ENCODE peak calls at places on chromosome 11, in five cellular contexts. R is ELR, K is GM23248, S is left ventricle myocardium superior, N is GM18507. M is an unnamed sample.

GRCh38 chr11:116731821-116732739 is 40.7 kb downstream of the BUD13 start:
- DNase-seq in K (no peak), S (no peak), R (no peak), N (no peak), M (peak)

GRCh38 chr11:73528013-73528412 is 69.9 kb downstream of the FAM168A start:
- DNase-seq in K (no peak), S (no peak), N (no peak), R (no peak), M (no peak)

GRCh38 chr11:126686938-126687337 is 313.6 kb downstream of the KIRREL3 start:
- DNase-seq in R (no peak), N (no peak), K (no peak), S (no peak), M (no peak)

GRCh38 chr11:65478411-65479183 is 20.2 kb upstream of the MALAT1 start:
- DNase-seq in S (peak), N (no peak), K (peak), R (no peak), M (peak)

GRCh38 chr11:95453616-95454118 is 222.7 kb upstream of the SESN3 start:
- DNase-seq in S (peak), R (no peak), N (no peak), K (peak), M (peak)

GRCh38 chr11:45399166-45399565 is 113.0 kb upstream of the SYT13 start:
- DNase-seq in S (no peak), N (no peak), R (no peak), K (no peak), M (no peak)

GRCh38 chr11:71333473-71333872 is 81.1 kb upstream of the SHANK2 start:
- DNase-seq in K (no peak), N (no peak), R (no peak), S (no peak), M (no peak)

GRCh38 chr11:69114362-69114761 is 41.4 kb upstream of the SMIM38 start:
- DNase-seq in K (no peak), R (no peak), N (no peak), S (peak), M (no peak)

GRCh38 chr11:102837646-102838045 is 5.8 kb downstream of the MMP3 start:
- DNase-seq in R (no peak), K (no peak), S (no peak), N (no peak), M (no peak)

GRCh38 chr11:64864473-64865285 is 13.7 kb downstream of the EHD1 start:
- DNase-seq in N (no peak), S (peak), R (peak), K (peak), M (peak)

GRCh38 chr11:64750361-64751054 is 6.6 kb upstream of the RASGRP2 start:
- DNase-seq in S (no peak), K (no peak), R (no peak), N (no peak), M (no peak)

GRCh38 chr11:119369035-119369925 is 12.2 kb downstream of the USP2 start:
- DNase-seq in R (no peak), K (no peak), S (peak), N (no peak), M (no peak)

GRCh38 chr11:69744435-69744834 is 30.7 kb downstream of the FGF4 start:
- DNase-seq in K (no peak), S (no peak), N (no peak), R (peak), M (no peak)

GRCh38 chr11:86066033-86066432 is 2.9 kb downstream of the PICALM start:
- DNase-seq in S (no peak), K (no peak), R (no peak), N (no peak), M (no peak)

GRCh38 chr11:61473370-61474025 is 35.1 kb upstream of the LRRC10B start:
- DNase-seq in S (no peak), R (peak), N (no peak), K (peak), M (peak)

GRCh38 chr11:2217211-2218081 is 45.8 kb upstream of the TH start:
- DNase-seq in S (no peak), N (no peak), R (no peak), K (no peak), M (no peak)

GRCh38 chr11:92340839-92341238 is 116.2 kb downstream of the FAT3 start:
- DNase-seq in K (peak), N (no peak), S (no peak), R (peak), M (no peak)

GRCh38 chr11:69797737-69798528 is 21.3 kb downstream of the FGF3 start:
- DNase-seq in N (no peak), K (no peak), R (no peak), S (peak), M (no peak)